ENCODE peak calls at places on chromosomes 13 and 19, in nine cellular contexts. S, J, N, Y, O, P, L, V and Z are unnamed samples.
A peak's percentile ranks its signal among the peaks of the same experiment; 100 is the strongest.

GRCh38 chr13:36819064-36819810 is at the start of gene RFXAP:
- DNase-seq in Y (peak; percentile 96), S (peak; percentile 83), J (peak; percentile 95), N (peak; percentile 84), P (peak; percentile 66), V (peak; percentile 90), O (peak; percentile 97), L (peak; percentile 99), Z (peak; percentile 90)

GRCh38 chr13:50936681-50937080 is 27.1 kb downstream of the RNASEH2B start:
- DNase-seq in P (no peak), J (no peak), O (no peak), L (no peak), V (peak; percentile 55), S (peak; percentile 42), Y (no peak), N (peak; percentile 45), Z (no peak)

GRCh38 chr19:46384396-46384795 is 29.0 kb downstream of the CCDC8 start:
- DNase-seq in S (no peak), O (no peak), V (no peak), Y (peak; percentile 77), L (peak; percentile 47), N (no peak), J (peak; percentile 4), P (no peak), Z (no peak)

GRCh38 chr13:99014391-99014988 is 36.6 kb upstream of the DOCK9 start:
- DNase-seq in V (no peak), S (no peak), Y (no peak), O (no peak), J (no peak), N (no peak), L (no peak), P (no peak), Z (no peak)

GRCh38 chr13:35675651-35676050 is 199.2 kb upstream of the MAB21L1 start:
- DNase-seq in L (no peak), P (no peak), N (no peak), J (no peak), V (no peak), S (no peak), O (no peak), Y (no peak), Z (no peak)

GRCh38 chr19:44587863-44588752 is 25.3 kb upstream of the IGSF23 start:
- DNase-seq in L (no peak), V (peak; percentile 89), P (peak; percentile 86), S (peak; percentile 94), O (no peak), N (peak; percentile 96), Y (no peak), J (no peak), Z (no peak)

GRCh38 chr13:48775804-48776203 is 122.1 kb downstream of the CYSLTR2 start:
- DNase-seq in L (no peak), V (peak; percentile 72), S (peak; percentile 97), O (no peak), N (peak; percentile 66), J (no peak), Y (no peak), P (peak; percentile 87), Z (no peak)

GRCh38 chr19:31510635-31511034 is 161.4 kb upstream of the TSHZ3 start:
- DNase-seq in P (no peak), S (no peak), N (no peak), V (no peak), O (no peak), Y (peak; percentile 37), J (no peak), L (no peak), Z (no peak)

GRCh38 chr13:76570485-76570884 is 315.7 kb downstream of the KCTD12 start:
- DNase-seq in N (no peak), O (no peak), J (no peak), S (no peak), Y (no peak), P (no peak), L (no peak), V (no peak), Z (no peak)

GRCh38 chr13:46295531-46296464 is 84.1 kb downstream of the LRRC63 start:
- DNase-seq in N (peak; percentile 99), P (peak; percentile 49), V (peak; percentile 98), Y (no peak), S (peak; percentile 99), O (no peak), J (peak; percentile 14), L (no peak), Z (peak; percentile 49)

GRCh38 chr13:28553971-28554370 is 59.0 kb upstream of the FLT1 start:
- DNase-seq in V (no peak), Y (no peak), S (no peak), N (no peak), L (no peak), O (no peak), J (no peak), P (no peak), Z (no peak)

GRCh38 chr19:51546650-51547396 is 15.4 kb upstream of the SIGLEC6 start:
- DNase-seq in N (peak; percentile 67), J (no peak), O (no peak), S (peak; percentile 7), L (no peak), V (peak; percentile 61), Y (peak; percentile 49), P (no peak), Z (no peak)

GRCh38 chr13:87344176-87344575 is 327.0 kb upstream of the SLITRK5 start:
- DNase-seq in S (no peak), J (no peak), V (no peak), O (no peak), Y (no peak), N (no peak), P (no peak), L (no peak), Z (no peak)

GRCh38 chr19:40442328-40443130 is 1.6 kb downstream of the SERTAD3 start:
- DNase-seq in J (no peak), L (no peak), N (no peak), S (no peak), O (no peak), Y (no peak), V (no peak), P (no peak), Z (no peak)

GRCh38 chr19:30339624-30340525 is 32.3 kb upstream of the ZNF536 start:
- DNase-seq in L (no peak), P (no peak), N (no peak), Y (peak; percentile 74), J (no peak), V (no peak), S (no peak), O (no peak), Z (no peak)

GRCh38 chr13:91817250-91817649 is 418.8 kb downstream of the GPC5 start:
- DNase-seq in L (no peak), N (peak; percentile 28), P (no peak), V (peak; percentile 49), S (no peak), O (no peak), Y (no peak), J (no peak), Z (no peak)

DNA sequence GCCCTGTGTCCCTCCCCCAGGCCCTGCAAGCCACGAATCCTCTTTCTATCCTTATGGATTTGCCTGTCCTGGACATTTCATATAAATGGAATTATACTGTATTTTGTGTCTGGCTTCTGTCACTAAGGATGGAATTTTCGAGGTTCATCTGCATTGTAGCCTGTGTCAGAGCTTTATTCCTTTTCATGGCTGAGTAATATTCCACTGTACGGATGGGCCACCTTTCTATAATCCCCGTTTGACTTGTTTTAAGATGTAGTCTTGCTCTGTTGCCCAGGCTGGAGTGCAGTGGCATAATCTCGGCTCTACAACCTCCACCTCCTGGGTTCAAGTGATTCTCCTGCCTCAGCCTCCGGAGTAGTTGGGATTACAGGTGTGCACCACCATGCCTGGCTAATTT is 3.9 kb upstream of the KDM4B start:
- DNase-seq in V (no peak), N (no peak), L (no peak), P (no peak), Y (no peak), J (no peak), O (no peak), S (no peak), Z (no peak)
- H3K4me3 ChIP-seq in V (no peak overlapping the region), N (no peak overlapping the region), L (no peak overlapping the region), P (no peak overlapping the region), Y (no peak overlapping the region), J (no peak overlapping the region), O (no peak overlapping the region), S (no peak overlapping the region), Z (no peak overlapping the region)

GRCh38 chr19:19475845-19476828 is 39.2 kb downstream of the TSSK6 start:
- DNase-seq in J (peak; percentile 21), O (peak; percentile 60), Y (no peak), L (peak; percentile 62), V (peak; percentile 53), S (no peak), N (peak; percentile 52), P (no peak), Z (peak; percentile 41)
- TF ChIP-seq CTCF in J (peak; percentile 29), O (peak; percentile 56), Y (no peak), L (no peak), V (peak; percentile 59), S (peak; percentile 50), N (peak; percentile 66), P (peak; percentile 60), Z (peak; percentile 17)

DNA sequence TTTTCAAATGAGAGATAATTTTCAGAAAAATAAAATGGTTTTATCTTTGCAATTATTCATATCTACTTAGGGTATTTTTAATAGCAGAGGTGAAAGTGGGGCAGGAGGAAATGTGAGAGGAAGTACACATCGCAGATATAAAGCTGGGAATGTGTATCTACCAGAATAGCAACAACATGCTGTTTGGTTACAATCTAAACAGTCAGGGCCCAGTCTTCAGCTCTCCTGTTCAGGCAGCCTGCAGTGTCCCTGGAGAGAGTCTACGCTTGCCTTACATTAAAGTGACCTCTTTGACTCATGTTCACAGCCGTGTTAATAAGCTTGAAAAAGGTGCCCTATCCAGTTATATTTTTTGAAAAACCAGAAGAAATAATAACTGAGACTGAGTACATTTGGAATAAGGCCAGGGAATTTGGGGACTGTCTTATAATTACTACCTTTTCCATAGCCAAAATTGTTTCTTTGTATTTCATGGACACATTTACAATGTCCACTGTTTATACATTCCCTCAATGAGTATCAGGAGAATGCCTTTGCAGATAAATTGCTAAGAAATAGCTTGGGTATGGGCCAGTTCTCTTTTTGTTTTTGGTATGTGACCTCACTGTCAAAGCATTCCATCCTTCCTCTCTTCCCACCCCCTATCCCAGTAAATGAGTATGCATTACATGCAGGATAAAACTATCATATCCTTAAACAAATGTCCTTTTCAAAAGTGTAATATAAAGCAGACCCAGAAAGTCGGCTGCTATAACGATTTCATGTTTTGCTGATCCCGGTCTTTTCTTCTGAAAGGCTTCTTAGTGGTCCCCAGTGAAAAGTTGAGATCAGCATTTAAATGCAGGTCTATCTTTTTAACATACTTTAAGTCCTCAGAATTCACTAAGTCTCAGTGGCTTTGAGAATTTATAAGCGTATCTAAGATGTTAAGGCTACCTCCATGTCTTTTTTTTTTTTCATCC is 82.6 kb downstream of the PCDH9 start:
- DNase-seq in N (peak; percentile 74), Y (no peak), V (peak; percentile 84), P (peak; percentile 24), L (no peak), S (peak; percentile 58), O (peak; percentile 11), J (no peak), Z (no peak)
- H3K4me3 ChIP-seq in N (no peak overlapping the region), Y (no peak overlapping the region), V (peak overlapping the region; percentile 23), P (no peak overlapping the region), L (no peak overlapping the region), S (no peak overlapping the region), O (no peak overlapping the region), J (no peak overlapping the region), Z (peak overlapping the region; percentile 16)

DNA sequence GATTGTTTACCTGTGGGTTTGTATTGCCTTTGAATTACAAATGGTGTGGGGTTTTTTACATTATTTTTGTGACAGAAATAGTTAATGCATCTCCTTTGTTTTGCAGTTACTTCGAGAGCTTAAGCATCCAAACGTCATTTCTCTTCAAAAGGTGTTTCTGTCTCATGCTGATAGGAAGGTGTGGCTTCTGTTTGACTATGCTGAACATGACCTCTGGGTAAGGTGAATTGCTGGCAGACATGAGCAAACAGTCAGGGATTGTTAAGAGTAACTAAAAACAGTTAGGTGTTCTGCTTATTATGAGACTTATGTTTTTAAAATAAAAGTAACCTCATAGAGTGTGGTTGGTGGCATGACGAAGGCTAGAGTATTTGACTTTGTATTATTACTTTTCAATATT is 95.0 kb downstream of the CDK8 start:
- DNase-seq in S (no peak), P (no peak), Y (no peak), L (no peak), V (no peak), O (no peak), N (no peak), J (no peak), Z (no peak)
- TF ChIP-seq CTCF in S (no peak), P (no peak), Y (no peak), L (no peak), V (no peak), O (no peak), N (no peak), J (no peak), Z (no peak)